ENCODE peak calls at places on chromosomes 12 and 14, in ten cellular contexts. J is H1, U is ovary, W is stomach, K is HepG2, D is A549, H is transverse colon, P is K562, T is esophagus muscularis mucosa, C is suprapubic skin. F is an unnamed sample.
A peak's percentile ranks its signal among the peaks of the same experiment; 100 is the strongest.

GRCh38 chr14:74856366-74856765 is 19.6 kb downstream of the PROX2 start:
- DNase-seq in C (no peak), J (no peak), H (no peak), K (no peak), D (no peak), T (no peak), U (no peak), W (no peak), P (no peak), F (no peak)

GRCh38 chr14:23028800-23029199 is 5.9 kb downstream of the PSMB5 start:
- DNase-seq in H (no peak), D (no peak), U (no peak), T (no peak), W (no peak), C (no peak), P (no peak), K (no peak), J (no peak), F (no peak)

GRCh38 chr14:100653409-100653808 is 66.2 kb upstream of the BEGAIN start:
- DNase-seq in K (no peak), P (peak; percentile 64), H (no peak), T (no peak), D (no peak), U (no peak), C (no peak), W (no peak), J (peak; percentile 79), F (no peak)

GRCh38 chr12:77152623-77153193 is 87.3 kb upstream of the E2F7 start:
- DNase-seq in T (no peak), K (peak; percentile 5), W (no peak), J (no peak), H (no peak), U (no peak), C (no peak), P (no peak), D (no peak), F (no peak)

GRCh38 chr14:39974036-39974435 is 541.8 kb upstream of the FBXO33 start:
- DNase-seq in K (no peak), T (no peak), C (no peak), H (no peak), D (no peak), W (no peak), P (no peak), J (no peak), U (no peak), F (no peak)

GRCh38 chr12:3263282-3263681 is 186.1 kb downstream of the TSPAN9 start:
- DNase-seq in D (no peak), U (no peak), P (no peak), K (no peak), J (no peak), C (no peak), T (no peak), H (no peak), W (no peak), F (no peak)

GRCh38 chr12:105485321-105485910 is 154.9 kb downstream of the C12orf75 start:
- DNase-seq in K (no peak), J (no peak), H (no peak), D (no peak), W (no peak), T (no peak), C (no peak), U (peak; percentile 16), P (no peak), F (no peak)

GRCh38 chr14:104768437-104769323 is 15.7 kb downstream of the SIVA1 start:
- DNase-seq in U (peak; percentile 84), C (peak; percentile 94), W (peak; percentile 94), K (peak; percentile 86), P (peak; percentile 86), D (peak; percentile 74), T (peak; percentile 97), H (peak; percentile 93), J (peak; percentile 100), F (peak; percentile 94)

GRCh38 chr14:32185097-32185496 is 16.7 kb upstream of the RNU6-7 start:
- DNase-seq in H (no peak), P (no peak), W (no peak), U (no peak), J (no peak), C (no peak), K (no peak), D (no peak), T (no peak), F (no peak)

GRCh38 chr14:96917442-96917963 is 120.3 kb downstream of the VRK1 start:
- DNase-seq in U (no peak), D (no peak), K (no peak), T (no peak), C (no peak), J (no peak), P (peak; percentile 91), H (no peak), W (no peak), F (no peak)

GRCh38 chr12:32139064-32139421 is 32.4 kb downstream of the BICD1 start:
- DNase-seq in K (no peak), D (no peak), P (no peak), T (no peak), J (no peak), C (no peak), U (no peak), W (no peak), H (peak; percentile 46), F (no peak)

GRCh38 chr12:14638066-14638465 is 58.3 kb downstream of the GUCY2C start:
- DNase-seq in U (no peak), W (no peak), D (no peak), C (no peak), H (no peak), T (no peak), J (no peak), K (no peak), P (no peak), F (no peak)

GRCh38 chr14:53599221-53599945 is 357.2 kb downstream of the BMP4 start:
- DNase-seq in H (no peak), J (no peak), U (no peak), D (no peak), C (no peak), P (no peak), K (peak; percentile 15), W (no peak), T (no peak), F (no peak)

GRCh38 chr12:68727776-68728175 is 18.2 kb upstream of the SLC35E3 start:
- DNase-seq in J (no peak), H (no peak), T (no peak), P (no peak), W (no peak), U (no peak), K (no peak), C (no peak), D (no peak), F (no peak)

DNA sequence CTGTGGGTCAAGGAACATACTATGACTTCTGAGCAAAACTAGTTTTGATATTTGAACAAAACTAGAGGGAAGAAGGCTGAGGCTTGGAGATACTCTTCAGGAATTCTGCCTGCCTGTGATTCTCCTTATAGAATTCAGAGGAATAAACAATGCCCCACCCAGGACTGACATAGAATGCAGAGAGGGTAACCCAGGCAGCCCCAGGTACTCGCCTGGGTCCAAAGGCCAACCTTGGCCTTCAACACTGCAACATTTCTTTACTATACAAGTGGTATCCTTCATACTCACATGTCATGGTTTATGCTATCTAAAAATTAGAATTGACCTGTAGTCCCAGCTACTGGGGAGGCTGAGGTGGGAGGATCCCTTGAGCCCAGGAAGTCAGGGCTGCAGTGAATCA is 217.0 kb upstream of the FOXN3 start:
- DNase-seq in T (no peak), K (no peak), P (no peak), D (no peak), C (no peak), H (no peak), U (no peak), J (no peak), W (no peak), F (no peak)
- TF ChIP-seq POLR2A in T (no peak), K (no peak), P (no peak), D (no peak), C (no peak), H (no peak), U (no peak), J (no peak), W (no peak), F (no peak)

GRCh38 chr12:92560713-92561542 is 141.9 kb upstream of the PLEKHG7 start:
- DNase-seq in D (no peak), P (no peak), K (no peak), W (no peak), U (no peak), H (no peak), J (no peak), T (no peak), C (no peak), F (no peak)

GRCh38 chr12:92558241-92558773 is 144.5 kb upstream of the PLEKHG7 start:
- DNase-seq in J (no peak), C (no peak), H (no peak), U (no peak), P (no peak), T (no peak), D (no peak), W (no peak), K (no peak), F (no peak)

GRCh38 chr12:92557422-92557724 is 145.4 kb upstream of the PLEKHG7 start:
- DNase-seq in D (no peak), W (no peak), T (no peak), J (no peak), U (no peak), P (no peak), K (no peak), C (no peak), H (no peak), F (no peak)

GRCh38 chr12:92556622-92557421 is 146.0 kb upstream of the PLEKHG7 start:
- DNase-seq in W (no peak), C (no peak), U (no peak), H (no peak), P (no peak), T (no peak), D (no peak), K (no peak), J (no peak), F (no peak)

GRCh38 chr12:92558806-92559205 is 144.0 kb upstream of the PLEKHG7 start:
- DNase-seq in P (no peak), D (no peak), J (no peak), T (no peak), W (no peak), U (no peak), C (no peak), H (no peak), K (no peak), F (no peak)
- TF ChIP-seq EP300 in P (no peak), D (no peak), J (no peak), T (no peak), W (no peak), U (no peak), C (no peak), H (no peak), K (no peak), F (no peak)

GRCh38 chr14:30813182-30813581 is 61.2 kb upstream of the COCH start:
- DNase-seq in C (no peak), J (no peak), H (no peak), P (no peak), K (no peak), D (no peak), U (no peak), T (no peak), W (no peak), F (no peak)
- TF ChIP-seq POLR2A in C (no peak), J (no peak), H (no peak), P (no peak), K (no peak), D (no peak), U (no peak), T (no peak), W (no peak), F (no peak)

DNA sequence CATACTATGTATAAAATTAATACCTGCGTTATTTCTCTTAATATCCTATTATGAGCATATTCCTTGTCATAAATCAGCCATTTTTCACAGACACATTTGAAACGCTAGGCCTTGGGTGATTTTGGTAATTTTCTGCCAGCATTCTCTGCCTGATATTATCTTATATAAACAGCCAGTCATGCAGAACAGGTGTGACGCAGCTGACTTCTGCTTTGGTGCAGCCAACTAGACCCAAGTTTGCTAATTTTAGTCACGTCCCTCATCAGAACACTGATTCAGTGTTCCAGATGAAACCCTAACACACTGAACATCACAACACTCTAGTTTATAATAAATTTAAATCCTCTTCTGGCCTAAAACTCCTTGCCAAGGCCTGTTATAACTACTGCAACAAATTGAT is 386.2 kb downstream of the SEC23A start:
- DNase-seq in H (no peak), P (no peak), W (no peak), J (no peak), D (no peak), C (no peak), T (no peak), U (no peak), K (no peak), F (no peak)
- TF ChIP-seq EP300 in H (no peak), P (no peak), W (no peak), J (no peak), D (no peak), C (no peak), T (no peak), U (no peak), K (no peak), F (no peak)